ENCODE peak calls at places on chromosomes 5 and 9, in five cellular contexts. One of them, this sample, is unnamed.

GRCh38 chr9:129778469-129778868 is 24.5 kb upstream of the TOR1B start:
- DNase-seq in H1: no peak
- DNase-seq in K562: no peak
- DNase-seq in WTC11: no peak
- DNase-seq in A549: no peak
- DNase-seq in this sample: no peak

GRCh38 chr5:9156282-9156681 is 389.6 kb downstream of the SEMA5A start:
- DNase-seq in H1: peak
- DNase-seq in WTC11: peak
- DNase-seq in K562: peak
- DNase-seq in A549: peak
- DNase-seq in this sample: no peak

GRCh38 chr5:131980696-131981095 is 30.8 kb downstream of the ACSL6 start:
- DNase-seq in A549: no peak
- DNase-seq in H1: no peak
- DNase-seq in WTC11: no peak
- DNase-seq in K562: no peak
- DNase-seq in this sample: no peak

GRCh38 chr9:121765021-121765950 is 113.9 kb downstream of the DAB2IP start:
- DNase-seq in WTC11: no peak
- DNase-seq in H1: no peak
- DNase-seq in K562: no peak
- DNase-seq in A549: peak
- DNase-seq in this sample: peak

GRCh38 chr5:175444060-175444904 is at the start of gene DRD1:
- DNase-seq in A549: peak
- DNase-seq in WTC11: peak
- DNase-seq in K562: peak
- DNase-seq in H1: no peak
- DNase-seq in this sample: peak

GRCh38 chr9:90044263-90044662 is 439.5 kb downstream of the GADD45G start:
- DNase-seq in WTC11: no peak
- DNase-seq in K562: no peak
- DNase-seq in A549: peak
- DNase-seq in H1: no peak
- DNase-seq in this sample: no peak

GRCh38 chr5:3352711-3353110 is 242.9 kb upstream of the IRX1 start:
- DNase-seq in WTC11: no peak
- DNase-seq in H1: no peak
- DNase-seq in A549: no peak
- DNase-seq in K562: no peak
- DNase-seq in this sample: no peak

GRCh38 chr5:73496984-73497457 is 1.2 kb upstream of the BTF3 start:
- DNase-seq in WTC11: no peak
- DNase-seq in H1: no peak
- DNase-seq in A549: peak
- DNase-seq in K562: peak
- DNase-seq in this sample: peak

GRCh38 chr5:10611290-10611689 is 47.4 kb downstream of the ANKRD33B start:
- DNase-seq in A549: no peak
- DNase-seq in WTC11: no peak
- DNase-seq in H1: no peak
- DNase-seq in K562: no peak
- DNase-seq in this sample: no peak

GRCh38 chr9:106287108-106287631 is 575.8 kb upstream of the ZNF462 start:
- DNase-seq in K562: no peak
- DNase-seq in A549: no peak
- DNase-seq in H1: no peak
- DNase-seq in WTC11: no peak
- DNase-seq in this sample: no peak

GRCh38 chr5:74918232-74918669 is 52.1 kb upstream of the FAM169A start:
- DNase-seq in WTC11: no peak
- DNase-seq in H1: no peak
- DNase-seq in K562: no peak
- DNase-seq in A549: no peak
- DNase-seq in this sample: no peak

GRCh38 chr5:42423285-42424152 is at the start of gene GHR:
- DNase-seq in K562: peak
- DNase-seq in A549: peak
- DNase-seq in WTC11: peak
- DNase-seq in H1: peak
- DNase-seq in this sample: peak

GRCh38 chr5:57438162-57438561 is 44.4 kb downstream of the ACTBL2 start:
- DNase-seq in K562: no peak
- DNase-seq in H1: no peak
- DNase-seq in WTC11: no peak
- DNase-seq in A549: no peak
- DNase-seq in this sample: peak

GRCh38 chr5:53381-54174 is 38.4 kb upstream of the PLEKHG4B start:
- DNase-seq in H1: peak
- DNase-seq in K562: peak
- DNase-seq in A549: peak
- DNase-seq in WTC11: peak
- DNase-seq in this sample: no peak

GRCh38 chr9:121736147-121736721 is 84.8 kb downstream of the DAB2IP start:
- DNase-seq in A549: peak
- DNase-seq in H1: no peak
- DNase-seq in WTC11: peak
- DNase-seq in K562: no peak
- DNase-seq in this sample: no peak

GRCh38 chr9:36867672-36868471 is 166.2 kb downstream of the PAX5 start:
- DNase-seq in A549: peak
- DNase-seq in K562: no peak
- DNase-seq in H1: no peak
- DNase-seq in WTC11: no peak
- DNase-seq in this sample: no peak
- TF ChIP-seq JUN in A549: no peak
- TF ChIP-seq JUN in K562: no peak
- TF ChIP-seq JUN in H1: no peak
- TF ChIP-seq JUN in WTC11: no peak
- TF ChIP-seq JUN in this sample: no peak

GRCh38 chr9:125696106-125696647 is 10.8 kb downstream of the MAPKAP1 start:
- DNase-seq in A549: no peak
- DNase-seq in WTC11: no peak
- DNase-seq in H1: no peak
- DNase-seq in K562: no peak
- DNase-seq in this sample: no peak
- TF ChIP-seq JUN in A549: no peak
- TF ChIP-seq JUN in WTC11: no peak
- TF ChIP-seq JUN in H1: no peak
- TF ChIP-seq JUN in K562: no peak
- TF ChIP-seq JUN in this sample: no peak

GRCh38 chr5:171310816-171311697 is 2.0 kb downstream of the TLX3 start:
- DNase-seq in K562: no peak
- DNase-seq in WTC11: peak
- DNase-seq in H1: no peak
- DNase-seq in A549: no peak
- DNase-seq in this sample: peak
- TF ChIP-seq JUN in K562: no peak
- TF ChIP-seq JUN in WTC11: no peak
- TF ChIP-seq JUN in H1: no peak
- TF ChIP-seq JUN in A549: no peak
- TF ChIP-seq JUN in this sample: no peak

DNA sequence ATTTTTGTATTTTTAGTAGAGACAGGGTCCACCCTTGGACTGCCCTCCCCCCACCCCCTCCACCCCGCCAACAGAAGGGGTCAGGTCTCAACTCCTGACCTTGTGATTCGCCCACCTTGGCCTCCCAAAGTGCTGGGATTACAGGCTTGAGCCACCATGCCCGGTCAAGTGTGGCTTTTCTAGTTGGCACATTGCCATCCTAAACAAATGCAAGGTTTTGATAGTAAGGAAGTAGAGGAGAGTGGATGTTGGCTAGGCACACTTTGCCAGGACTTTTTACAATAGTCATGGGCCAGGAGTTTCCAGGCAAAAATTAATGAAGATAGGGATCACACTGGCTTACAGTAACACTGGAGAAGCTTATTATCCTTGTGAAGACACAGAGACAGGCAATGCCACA is 62.4 kb downstream of the GALNT12 start:
- DNase-seq in A549: no peak
- DNase-seq in K562: no peak
- DNase-seq in WTC11: no peak
- DNase-seq in H1: no peak
- DNase-seq in this sample: no peak
- TF ChIP-seq JUN in A549: no peak
- TF ChIP-seq JUN in K562: no peak
- TF ChIP-seq JUN in WTC11: no peak
- TF ChIP-seq JUN in H1: no peak
- TF ChIP-seq JUN in this sample: no peak

GRCh38 chr9:82491604-82492003 is 503.0 kb downstream of the SPATA31D1 start:
- DNase-seq in WTC11: no peak
- DNase-seq in A549: no peak
- DNase-seq in K562: no peak
- DNase-seq in H1: no peak
- DNase-seq in this sample: no peak
- TF ChIP-seq JUN in WTC11: no peak
- TF ChIP-seq JUN in A549: no peak
- TF ChIP-seq JUN in K562: no peak
- TF ChIP-seq JUN in H1: no peak
- TF ChIP-seq JUN in this sample: no peak

GRCh38 chr5:26003966-26004365 is 1034.4 kb downstream of the CDH9 start:
- DNase-seq in H1: no peak
- DNase-seq in A549: peak
- DNase-seq in WTC11: no peak
- DNase-seq in K562: no peak
- DNase-seq in this sample: no peak
- TF ChIP-seq JUN in H1: no peak
- TF ChIP-seq JUN in A549: no peak
- TF ChIP-seq JUN in WTC11: no peak
- TF ChIP-seq JUN in K562: no peak
- TF ChIP-seq JUN in this sample: no peak

GRCh38 chr9:70121818-70122436 is 78.3 kb downstream of the MAMDC2 start:
- DNase-seq in H1: no peak
- DNase-seq in A549: no peak
- DNase-seq in K562: no peak
- DNase-seq in WTC11: no peak
- DNase-seq in this sample: no peak

GRCh38 chr9:70117835-70118319 is 74.2 kb downstream of the MAMDC2 start:
- DNase-seq in A549: no peak
- DNase-seq in WTC11: no peak
- DNase-seq in K562: no peak
- DNase-seq in H1: no peak
- DNase-seq in this sample: no peak

GRCh38 chr9:70119786-70120185 is 76.1 kb downstream of the MAMDC2 start:
- DNase-seq in K562: no peak
- DNase-seq in WTC11: no peak
- DNase-seq in H1: no peak
- DNase-seq in A549: no peak
- DNase-seq in this sample: no peak

GRCh38 chr9:70123695-70124094 is 80.0 kb downstream of the MAMDC2 start:
- DNase-seq in H1: no peak
- DNase-seq in A549: no peak
- DNase-seq in WTC11: no peak
- DNase-seq in K562: no peak
- DNase-seq in this sample: no peak

GRCh38 chr9:70120834-70121510 is 77.3 kb downstream of the MAMDC2 start:
- DNase-seq in A549: peak
- DNase-seq in H1: no peak
- DNase-seq in WTC11: peak
- DNase-seq in K562: no peak
- DNase-seq in this sample: peak
- TF ChIP-seq JUN in A549: no peak
- TF ChIP-seq JUN in H1: no peak
- TF ChIP-seq JUN in WTC11: no peak
- TF ChIP-seq JUN in K562: no peak
- TF ChIP-seq JUN in this sample: no peak

DNA sequence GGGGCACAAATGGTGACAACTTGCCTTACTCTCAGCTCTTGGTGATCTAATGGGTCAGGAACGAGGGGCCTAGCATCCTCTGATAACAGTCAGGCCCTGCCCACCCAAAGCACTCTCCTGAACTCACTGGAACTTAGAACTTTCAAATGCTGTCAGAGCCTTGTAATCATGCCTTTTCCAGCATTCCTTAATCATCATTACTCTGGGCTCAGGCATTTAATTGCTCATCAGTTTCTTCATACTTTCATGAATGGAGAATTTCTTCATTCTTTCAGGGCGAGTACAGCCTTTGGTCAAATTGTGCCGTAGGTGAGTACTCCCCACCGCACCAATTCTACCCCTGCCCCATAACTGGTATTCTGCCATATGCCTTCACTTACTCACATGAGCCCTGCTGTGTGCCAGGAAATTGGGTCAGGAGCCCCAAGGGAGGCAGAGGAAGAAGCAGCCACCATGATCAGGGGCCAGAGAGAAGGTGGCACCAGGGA is 30.2 kb upstream of the DUSP1 start:
- DNase-seq in WTC11: no peak
- DNase-seq in A549: peak
- DNase-seq in K562: peak
- DNase-seq in H1: no peak
- DNase-seq in this sample: no peak
- TF ChIP-seq JUN in WTC11: no peak
- TF ChIP-seq JUN in A549: no peak
- TF ChIP-seq JUN in K562: peak
- TF ChIP-seq JUN in H1: no peak
- TF ChIP-seq JUN in this sample: no peak

DNA sequence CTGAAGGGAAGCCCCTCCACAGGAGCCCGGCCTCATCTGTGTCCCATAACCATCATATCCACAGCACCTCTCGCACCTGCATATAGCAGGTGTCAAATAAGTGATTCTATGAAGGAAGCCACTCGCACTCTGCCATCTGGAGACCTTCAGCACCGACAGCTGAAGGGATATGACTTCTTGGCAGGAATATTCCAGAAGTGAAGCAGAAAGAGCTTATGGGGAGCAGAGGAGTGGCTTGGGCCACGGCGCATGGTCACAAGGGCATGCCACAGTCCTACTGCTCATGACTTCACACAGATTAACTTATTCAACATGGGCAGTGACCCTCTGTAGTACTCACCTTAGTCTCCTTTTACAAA is 80.9 kb downstream of the NSUN2 start:
- DNase-seq in K562: no peak
- DNase-seq in H1: no peak
- DNase-seq in WTC11: no peak
- DNase-seq in A549: no peak
- DNase-seq in this sample: no peak
- TF ChIP-seq JUN in K562: no peak
- TF ChIP-seq JUN in H1: no peak
- TF ChIP-seq JUN in WTC11: no peak
- TF ChIP-seq JUN in A549: no peak
- TF ChIP-seq JUN in this sample: no peak

This sample was measured in endothelial cell of umbilical vein.